ENCODE peak calls at places on chromosomes 3 and 15, in six cellular contexts. W is globus pallidus, Z is T-cell, U is AG10803, B is pulmonary artery endothelial cell, N is colonic mucosa. X is an unnamed sample.

GRCh38 chr3:13163848-13164382 is 90.7 kb upstream of the IQSEC1 start:
- DNase-seq in W (no peak), Z (no peak), U (no peak), B (no peak), N (no peak), X (no peak)

GRCh38 chr3:149554826-149555225 is 80.3 kb downstream of the TM4SF4 start:
- DNase-seq in W (no peak), Z (no peak), U (peak), B (peak), N (peak), X (peak)

GRCh38 chr3:30007668-30008067 is 598.7 kb upstream of the TGFBR2 start:
- DNase-seq in W (no peak), Z (no peak), U (no peak), B (no peak), N (no peak), X (no peak)

GRCh38 chr15:48332642-48333034 is 1.4 kb downstream of the DUT start:
- DNase-seq in W (no peak), Z (no peak), U (no peak), B (no peak), N (peak), X (no peak)

GRCh38 chr15:82134426-82134825 is 88.6 kb upstream of the MEX3B start:
- DNase-seq in W (no peak), Z (no peak), U (no peak), B (no peak), N (no peak), X (no peak)

GRCh38 chr15:41794081-41794480 is 19.8 kb downstream of the MAPKBP1 start:
- DNase-seq in W (no peak), Z (no peak), U (peak), B (no peak), N (no peak), X (no peak)

GRCh38 chr3:13145131-13145825 is 72.0 kb upstream of the IQSEC1 start:
- DNase-seq in W (no peak), Z (no peak), U (no peak), B (no peak), N (no peak), X (no peak)

GRCh38 chr15:28017423-28017924 is 81.6 kb downstream of the OCA2 start:
- DNase-seq in W (no peak), Z (no peak), U (no peak), B (no peak), N (peak), X (no peak)

GRCh38 chr3:139737682-139738361 is 60.0 kb upstream of the NMNAT3 start:
- DNase-seq in W (no peak), Z (no peak), U (no peak), B (no peak), N (no peak), X (no peak)

GRCh38 chr15:48581221-48581620 is 64.3 kb downstream of the FBN1 start:
- DNase-seq in W (no peak), Z (no peak), U (peak), B (no peak), N (no peak), X (no peak)

GRCh38 chr3:138062626-138063025 is 52.7 kb downstream of the CLDN18 start:
- DNase-seq in W (no peak), Z (no peak), U (peak), B (no peak), N (no peak), X (no peak)

GRCh38 chr3:66504761-66505641 is 4.2 kb upstream of the LRIG1 start:
- DNase-seq in W (no peak), Z (no peak), U (no peak), B (no peak), N (peak), X (no peak)

GRCh38 chr3:134693804-134694203 is 43.0 kb upstream of the KY start:
- DNase-seq in W (no peak), Z (no peak), U (peak), B (no peak), N (no peak), X (no peak)

GRCh38 chr3:47578691-47579632 is at the start of gene CSPG5:
- DNase-seq in W (peak), Z (no peak), U (no peak), B (no peak), N (no peak), X (peak)

GRCh38 chr15:33968224-33968623 is at the start of gene CHRM5:
- DNase-seq in W (no peak), Z (no peak), U (no peak), B (no peak), N (no peak), X (no peak)

GRCh38 chr3:161265916-161266571 is 44.9 kb downstream of the NMD3 start:
- DNase-seq in W (no peak), Z (no peak), U (no peak), B (no peak), N (no peak), X (no peak)

GRCh38 chr15:63856711-63857458 is 23.1 kb upstream of the HERC1 start:
- DNase-seq in W (no peak), Z (no peak), U (peak), B (peak), N (no peak), X (no peak)

GRCh38 chr3:135041586-135041985 is 246.5 kb downstream of the EPHB1 start:
- DNase-seq in W (no peak), Z (no peak), U (peak), B (no peak), N (no peak), X (no peak)

GRCh38 chr3:42711491-42712343 is 9.1 kb upstream of the HHATL start:
- DNase-seq in W (no peak), Z (no peak), U (no peak), B (no peak), N (no peak), X (peak)

GRCh38 chr15:83215306-83215705 is 7.7 kb upstream of the HDGFL3 start:
- DNase-seq in W (no peak), Z (no peak), U (no peak), B (no peak), N (no peak), X (no peak)

GRCh38 chr3:37054370-37054769 is 61.1 kb downstream of the MLH1 start:
- DNase-seq in W (peak), Z (no peak), U (peak), B (peak), N (no peak), X (no peak)

GRCh38 chr15:92521624-92522008 is 127.9 kb downstream of the ST8SIA2 start:
- DNase-seq in W (peak), Z (peak), U (peak), B (no peak), N (peak), X (peak)

GRCh38 chr3:159821737-159822136 is 166.9 kb upstream of the IL12A start:
- DNase-seq in W (no peak), Z (no peak), U (no peak), B (no peak), N (no peak), X (no peak)

GRCh38 chr3:103295974-103296570 is 861.3 kb downstream of the ZPLD1 start:
- DNase-seq in W (no peak), Z (no peak), U (peak), B (no peak), N (no peak), X (no peak)

GRCh38 chr15:65916664-65917406 is 47.5 kb downstream of the RAB11A start:
- DNase-seq in W (peak), Z (no peak), U (peak), B (no peak), N (no peak), X (no peak)

GRCh38 chr3:23202921-23203650 is at the start of gene UBE2E2:
- DNase-seq in W (peak), Z (peak), U (peak), B (peak), N (peak), X (peak)

GRCh38 chr3:44685128-44685800 is 27.2 kb upstream of the ZNF502 start:
- DNase-seq in W (peak), Z (peak), U (peak), B (peak), N (peak), X (peak)

GRCh38 chr15:95371664-95372063 is 958.8 kb upstream of the NR2F2 start:
- DNase-seq in W (no peak), Z (no peak), U (no peak), B (no peak), N (no peak), X (no peak)

GRCh38 chr15:47870956-47871625 is 153.8 kb downstream of the SEMA6D start:
- DNase-seq in W (no peak), Z (no peak), U (peak), B (peak), N (no peak), X (no peak)

GRCh38 chr15:92809880-92810361 is 90.2 kb upstream of the CHD2 start:
- DNase-seq in W (peak), Z (no peak), U (peak), B (no peak), N (peak), X (peak)

GRCh38 chr3:56122911-56123310 is 345.4 kb downstream of the ERC2 start:
- DNase-seq in W (no peak), Z (no peak), U (no peak), B (no peak), N (no peak), X (no peak)

GRCh38 chr15:69631978-69632377 is 179.4 kb downstream of the RPLP1 start:
- DNase-seq in W (no peak), Z (no peak), U (no peak), B (no peak), N (no peak), X (no peak)

X was measured in left colon.